ENCODE peak calls at places on chromosomes 1 and 21, in eight cellular contexts. Y is WERI-Rb-1, T is HFF-Myc, B is endothelial cell, G is foreskin fibroblast, C is hepatocyte, O is stomach, J is psoas muscle. U is an unnamed sample.

GRCh38 chr1:54887665-54888071 is 673 bp upstream of the DHCR24 start:
- DNase-seq in B (peak; percentile 10), O (peak; percentile 47), G (no peak), T (no peak), J (peak; percentile 79), C (peak; percentile 37), Y (no peak), U (no peak)

GRCh38 chr1:107750364-107750959 is 214.5 kb downstream of the VAV3 start:
- DNase-seq in T (peak; percentile 20), C (peak; percentile 87), B (peak; percentile 65), O (peak; percentile 69), J (no peak), Y (peak; percentile 71), G (peak; percentile 48), U (peak; percentile 18)

GRCh38 chr21:43921602-43921978 is 56.6 kb downstream of the AGPAT3 start:
- DNase-seq in C (peak; percentile 59), Y (no peak), O (no peak), G (no peak), T (no peak), B (no peak), J (no peak), U (no peak)

GRCh38 chr1:17200246-17200645 is 4.7 kb upstream of the PADI1 start:
- DNase-seq in B (no peak), G (no peak), Y (peak; percentile 0), O (no peak), C (no peak), J (no peak), T (no peak), U (no peak)

GRCh38 chr1:209207126-209207700 is 376.3 kb upstream of the CAMK1G start:
- DNase-seq in Y (peak; percentile 8), T (no peak), C (no peak), O (no peak), G (peak; percentile 14), J (no peak), B (no peak), U (no peak)

GRCh38 chr1:151819951-151820623 is 11.5 kb downstream of the RORC start:
- DNase-seq in G (peak; percentile 6), T (no peak), C (no peak), O (peak; percentile 40), B (no peak), Y (no peak), J (peak; percentile 62), U (no peak)

GRCh38 chr1:54649130-54649898 is 7.7 kb downstream of the MROH7 start:
- DNase-seq in G (no peak), J (no peak), O (no peak), C (peak; percentile 62), Y (no peak), T (no peak), B (no peak), U (no peak)

GRCh38 chr1:7654725-7655124 is 116.4 kb upstream of the VAMP3 start:
- DNase-seq in C (no peak), B (no peak), J (no peak), T (no peak), Y (no peak), G (no peak), O (no peak), U (no peak)

GRCh38 chr1:205095422-205095821 is 11.2 kb upstream of the TMEM81 start:
- DNase-seq in O (no peak), C (no peak), Y (no peak), J (no peak), B (no peak), T (no peak), G (no peak), U (no peak)

GRCh38 chr1:24713176-24713575 is 32.1 kb upstream of the CLIC4 start:
- DNase-seq in C (no peak), B (no peak), O (no peak), T (no peak), J (no peak), Y (no peak), G (no peak), U (no peak)

GRCh38 chr1:75165264-75165663 is 31.1 kb downstream of the LHX8 start:
- DNase-seq in G (no peak), Y (no peak), B (no peak), J (no peak), O (no peak), C (no peak), T (no peak), U (no peak)

GRCh38 chr1:76103034-76103433 is 28.5 kb downstream of the ST6GALNAC3 start:
- DNase-seq in B (no peak), C (no peak), J (no peak), T (no peak), G (no peak), Y (no peak), O (no peak), U (no peak)

GRCh38 chr1:9589144-9589718 is 520 bp downstream of the TMEM201 start:
- DNase-seq in O (peak; percentile 39), T (no peak), J (no peak), C (peak; percentile 57), G (no peak), B (no peak), Y (no peak), U (no peak)

DNA sequence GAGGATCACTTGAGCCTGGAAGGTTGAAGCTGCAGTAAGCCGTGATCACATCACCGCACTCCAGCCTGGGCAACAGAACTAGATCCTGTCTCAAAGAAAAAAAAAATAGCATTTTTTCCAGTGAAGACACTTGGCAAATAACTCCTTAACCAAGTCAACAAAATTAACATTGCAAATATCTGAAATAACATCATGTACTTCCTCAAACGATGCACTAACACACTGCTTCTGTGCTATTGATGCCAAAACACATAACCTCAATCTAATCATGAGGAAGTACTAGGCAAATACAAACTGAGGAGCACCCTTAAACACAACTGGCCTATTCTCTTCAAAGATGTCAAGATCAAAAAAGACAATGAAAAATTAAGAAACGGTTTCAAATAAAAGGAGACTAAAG is 32.3 kb downstream of the PABPC4 start:
- DNase-seq in T (no peak), B (no peak), C (no peak), Y (no peak), J (no peak), O (no peak), G (no peak), U (no peak)
- TF ChIP-seq CTCF in T (no peak), B (no peak), C (no peak), Y (no peak), J (no peak), O (no peak), G (no peak), U (no peak)

DNA sequence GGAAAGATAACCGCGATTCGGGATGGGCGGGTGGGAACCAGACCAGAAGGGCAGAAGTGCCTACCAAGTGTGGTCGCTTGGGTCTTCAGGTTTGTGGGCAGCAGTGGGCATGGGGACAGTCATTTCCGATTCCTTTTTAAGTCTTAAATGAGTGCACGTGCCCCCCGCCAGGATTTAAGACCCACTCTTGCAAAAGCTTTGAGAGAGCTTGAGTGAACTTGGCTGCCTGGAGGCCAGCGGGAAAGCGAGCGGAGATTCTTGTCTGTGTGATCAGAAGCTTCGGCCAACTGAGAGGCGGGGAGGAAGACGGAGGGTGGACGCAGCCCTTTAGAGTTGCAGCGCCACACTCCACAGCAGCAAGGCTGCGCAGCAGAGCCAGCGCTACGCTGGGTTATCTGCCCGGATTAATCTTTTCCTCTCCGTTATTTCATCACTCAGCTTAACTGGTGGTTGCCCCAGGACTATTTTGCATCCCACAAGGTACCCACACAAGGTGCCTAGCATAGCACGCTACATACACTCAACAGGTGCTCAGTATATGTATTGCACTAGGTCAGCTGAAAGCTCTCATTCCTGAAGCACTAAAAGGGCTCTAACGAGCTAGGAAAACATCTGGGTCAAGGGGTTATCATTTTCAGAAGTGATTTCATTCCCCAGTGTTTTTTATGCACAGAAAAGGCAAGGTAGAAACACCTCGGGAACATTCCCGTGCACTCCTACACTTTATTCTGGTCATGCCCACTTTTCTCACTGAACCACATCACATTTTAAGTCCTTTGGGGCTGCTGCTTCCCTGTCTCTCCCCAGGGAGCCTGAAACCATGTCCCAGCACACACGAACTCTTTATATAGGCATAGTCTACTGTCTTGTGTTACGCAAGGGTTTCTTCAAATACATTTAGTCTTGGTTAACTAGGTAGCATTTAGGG is 1.5 kb upstream of the BATF3 start:
- DNase-seq in T (no peak), J (peak; percentile 62), O (peak; percentile 39), Y (peak; percentile 71), G (peak; percentile 76), C (peak; percentile 60), B (peak; percentile 47), U (no peak)
- TF ChIP-seq CTCF in T (no peak), J (no peak), O (no peak), Y (peak; percentile 36), G (peak; percentile 24), C (peak; percentile 17), B (no peak), U (peak; percentile 18)

GRCh38 chr1:201480231-201481003 is 11.4 kb upstream of the PHLDA3 start:
- DNase-seq in J (peak; percentile 88), B (peak; percentile 49), O (peak; percentile 84), Y (peak; percentile 98), T (no peak), G (peak; percentile 63), C (peak; percentile 87), U (no peak)
- TF ChIP-seq CTCF in J (peak; percentile 24), B (no peak), O (no peak), Y (peak; percentile 48), T (no peak), G (no peak), C (peak; percentile 3), U (peak; percentile 18)

GRCh38 chr1:200353232-200353631 is 56.6 kb downstream of the ZNF281 start:
- DNase-seq in Y (no peak), B (no peak), J (no peak), O (no peak), T (no peak), C (no peak), G (no peak), U (no peak)

GRCh38 chr1:200354243-200354642 is 55.6 kb downstream of the ZNF281 start:
- DNase-seq in B (no peak), Y (no peak), G (no peak), C (no peak), J (no peak), T (no peak), O (no peak), U (no peak)

GRCh38 chr1:200355815-200356214 is 54.0 kb downstream of the ZNF281 start:
- DNase-seq in B (no peak), G (no peak), Y (no peak), C (no peak), T (no peak), J (no peak), O (no peak), U (no peak)

GRCh38 chr1:200346744-200347143 is 63.1 kb downstream of the ZNF281 start:
- DNase-seq in J (no peak), Y (no peak), B (no peak), T (no peak), G (peak; percentile 47), O (no peak), C (no peak), U (no peak)

GRCh38 chr1:200351826-200352549 is 57.8 kb downstream of the ZNF281 start:
- DNase-seq in T (peak; percentile 54), Y (no peak), O (no peak), G (peak; percentile 91), B (no peak), C (peak; percentile 61), J (no peak), U (no peak)
- TF ChIP-seq CTCF in T (no peak), Y (no peak), O (no peak), G (peak; percentile 9), B (no peak), C (no peak), J (no peak), U (no peak)

DNA sequence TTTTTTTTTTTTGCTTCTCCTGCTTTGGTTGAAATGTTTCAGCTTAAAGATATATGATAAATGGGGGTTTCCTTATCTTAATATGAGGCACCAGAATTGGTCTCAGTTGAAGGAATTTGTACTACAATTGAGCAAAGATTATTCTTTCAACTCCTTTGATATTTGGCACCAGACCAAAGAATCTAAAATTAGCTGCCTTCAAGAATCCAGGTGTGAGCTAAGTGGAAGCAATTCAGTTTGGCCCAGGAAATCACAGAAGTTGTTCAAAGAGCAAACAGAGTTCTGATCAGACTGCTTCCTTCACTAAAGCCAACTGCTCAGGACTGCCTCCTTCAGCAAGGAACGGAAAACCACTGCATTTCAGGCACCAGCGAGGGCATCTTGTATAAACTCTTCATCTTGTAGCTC is 68.3 kb upstream of the BCAR3 start:
- DNase-seq in G (no peak), O (peak; percentile 36), C (peak; percentile 30), J (no peak), Y (no peak), B (peak; percentile 21), T (no peak), U (no peak)
- TF ChIP-seq CTCF in G (no peak), O (no peak), C (peak; percentile 33), J (no peak), Y (peak; percentile 45), B (no peak), T (no peak), U (peak; percentile 13)